ENCODE peak calls at places on chromosome 14, in seven cellular contexts. E, A, J, L, R, Q and D are unnamed samples.
A peak's percentile ranks its signal among the peaks of the same experiment; 100 is the strongest.

GRCh38 chr14:50524071-50524470 is 8.3 kb downstream of the MAP4K5 start:
- DNase-seq in R (no peak), L (no peak), E (no peak), A (no peak), J (no peak), Q (no peak), D (no peak)

GRCh38 chr14:104224516-104225281 is 86.3 kb downstream of the KIF26A start:
- DNase-seq in R (no peak), Q (no peak), L (peak; percentile 42), A (no peak), J (no peak), E (peak; percentile 77), D (peak; percentile 49)

GRCh38 chr14:64807588-64807987 is 72.1 kb downstream of the SPTB start:
- DNase-seq in A (no peak), R (no peak), J (no peak), Q (no peak), E (no peak), L (peak; percentile 44), D (no peak)

GRCh38 chr14:23071975-23072539 is 14.7 kb upstream of the CDH24 start:
- DNase-seq in A (no peak), L (no peak), R (no peak), E (no peak), Q (no peak), J (no peak), D (no peak)

GRCh38 chr14:30445852-30446251 is 113.1 kb upstream of the G2E3 start:
- DNase-seq in R (no peak), A (no peak), L (no peak), Q (no peak), E (no peak), J (no peak), D (no peak)

GRCh38 chr14:102540310-102541028 is 30.9 kb upstream of the ANKRD9 start:
- DNase-seq in R (no peak), Q (no peak), E (no peak), A (no peak), L (peak; percentile 93), J (peak; percentile 4), D (no peak)

GRCh38 chr14:98889107-98889835 is 382.7 kb downstream of the BCL11B start:
- DNase-seq in Q (no peak), A (no peak), R (no peak), J (no peak), L (no peak), E (no peak), D (no peak)

GRCh38 chr14:33851931-33852330 is 98.9 kb downstream of the EGLN3 start:
- DNase-seq in Q (no peak), R (no peak), L (peak; percentile 35), A (no peak), E (no peak), J (no peak), D (no peak)

DNA sequence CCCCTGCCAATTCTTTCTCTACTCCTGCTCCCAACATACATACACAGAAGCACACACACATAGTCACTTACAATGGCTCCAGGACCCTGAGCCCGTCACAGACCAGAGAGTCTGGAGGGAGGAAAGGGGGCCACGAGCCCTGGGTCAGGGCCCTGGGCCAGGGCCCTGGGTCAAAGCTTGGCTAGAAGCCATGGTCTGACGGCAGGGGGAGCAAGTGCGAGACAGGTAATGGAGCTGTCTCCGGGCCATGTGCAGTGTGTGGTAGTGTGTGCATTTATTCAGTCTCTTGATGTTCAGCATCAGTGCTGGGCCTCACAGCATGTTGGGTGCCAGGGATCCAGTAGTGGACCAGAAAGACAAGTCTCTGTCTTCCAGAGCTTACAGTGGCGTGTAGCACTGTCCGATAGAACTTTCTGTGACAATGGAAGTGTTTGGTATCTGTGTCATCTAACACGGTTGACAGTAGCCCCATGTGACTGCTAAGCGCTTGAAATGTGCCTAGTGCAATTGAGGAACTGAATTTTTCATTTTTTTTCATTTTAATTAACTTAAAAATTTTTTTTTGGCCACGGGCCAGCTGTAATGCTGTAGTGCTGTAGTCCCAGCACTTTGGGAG is 4.2 kb upstream of the RABGGTA start:
- DNase-seq in J (no peak), R (no peak), A (no peak), Q (no peak), L (peak; percentile 35), E (peak; percentile 57), D (no peak)
- TF ChIP-seq CTCF in J (no peak), R (no peak), A (no peak), Q (no peak), L (peak; percentile 27), E (no peak), D (no peak)

GRCh38 chr14:68937790-68938514 is 41.1 kb downstream of the ACTN1 start:
- DNase-seq in R (no peak), E (peak; percentile 61), J (no peak), Q (no peak), A (no peak), L (peak; percentile 91), D (no peak)
- TF ChIP-seq CTCF in R (peak; percentile 4), E (peak; percentile 17), J (peak; percentile 8), Q (no peak), A (peak; percentile 25), L (peak; percentile 72), D (no peak)

GRCh38 chr14:59705245-59705644 is 128.6 kb upstream of the CCDC175 start:
- DNase-seq in E (no peak), L (no peak), A (no peak), R (no peak), Q (no peak), J (no peak), D (no peak)

GRCh38 chr14:59704054-59704453 is 127.4 kb upstream of the CCDC175 start:
- DNase-seq in L (no peak), J (no peak), Q (no peak), E (no peak), A (no peak), R (no peak), D (no peak)

GRCh38 chr14:59705866-59706265 is 129.3 kb upstream of the CCDC175 start:
- DNase-seq in Q (no peak), L (no peak), J (no peak), R (no peak), E (no peak), A (no peak), D (no peak)

GRCh38 chr14:59711083-59711482 is 134.5 kb upstream of the CCDC175 start:
- DNase-seq in L (no peak), J (no peak), E (no peak), R (no peak), A (no peak), Q (no peak), D (no peak)

GRCh38 chr14:59707778-59708635 is 131.4 kb upstream of the CCDC175 start:
- DNase-seq in E (no peak), R (no peak), A (no peak), Q (no peak), L (no peak), J (no peak), D (no peak)
- TF ChIP-seq CTCF in E (no peak), R (no peak), A (no peak), Q (no peak), L (no peak), J (no peak), D (no peak)

GRCh38 chr14:21496453-21496852 is 14.7 kb downstream of the METTL3 start:
- DNase-seq in Q (no peak), R (peak; percentile 28), J (peak; percentile 80), E (no peak), L (no peak), A (no peak), D (no peak)

GRCh38 chr14:21494902-21495762 is 16.0 kb downstream of the METTL3 start:
- DNase-seq in J (peak; percentile 80), A (no peak), L (no peak), E (no peak), R (peak; percentile 21), Q (peak; percentile 17), D (no peak)

GRCh38 chr14:21501568-21501967 is 9.6 kb downstream of the METTL3 start:
- DNase-seq in E (no peak), Q (no peak), A (no peak), R (no peak), J (no peak), L (no peak), D (no peak)

GRCh38 chr14:21503376-21503775 is 7.8 kb downstream of the METTL3 start:
- DNase-seq in E (no peak), J (no peak), R (no peak), Q (no peak), L (no peak), A (no peak), D (no peak)

GRCh38 chr14:21498540-21499526 is 12.3 kb downstream of the METTL3 start:
- DNase-seq in L (peak; percentile 26), Q (peak; percentile 39), A (no peak), J (peak; percentile 73), R (peak; percentile 27), E (no peak), D (peak; percentile 36)
- TF ChIP-seq CTCF in L (peak; percentile 65), Q (no peak), A (peak; percentile 24), J (peak; percentile 49), R (peak; percentile 26), E (no peak), D (peak; percentile 73)

DNA sequence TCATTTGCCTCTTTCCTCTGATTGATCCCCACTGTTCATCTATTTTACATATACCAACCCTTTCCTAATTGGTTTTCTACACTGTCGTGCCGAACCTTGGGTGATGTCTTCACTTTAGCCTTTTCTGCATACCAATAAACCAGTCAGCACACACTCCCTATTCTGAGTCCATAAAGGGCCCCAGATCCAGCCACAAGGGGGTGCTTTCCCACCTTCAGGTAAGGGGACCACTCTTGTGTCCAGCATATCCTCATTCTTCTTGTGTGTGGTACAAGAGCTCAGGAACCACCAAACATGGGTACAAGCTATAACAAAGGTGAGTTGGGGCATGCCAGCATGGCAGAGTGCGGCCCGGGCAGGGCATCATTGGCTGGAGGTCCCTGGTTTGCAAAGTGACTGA is 859.8 kb downstream of the FSCB start:
- DNase-seq in J (no peak), L (no peak), Q (peak; percentile 3), A (no peak), E (peak; percentile 54), R (no peak), D (no peak)
- TF ChIP-seq CTCF in J (no peak), L (peak; percentile 8), Q (no peak), A (no peak), E (peak; percentile 38), R (no peak), D (no peak)

DNA sequence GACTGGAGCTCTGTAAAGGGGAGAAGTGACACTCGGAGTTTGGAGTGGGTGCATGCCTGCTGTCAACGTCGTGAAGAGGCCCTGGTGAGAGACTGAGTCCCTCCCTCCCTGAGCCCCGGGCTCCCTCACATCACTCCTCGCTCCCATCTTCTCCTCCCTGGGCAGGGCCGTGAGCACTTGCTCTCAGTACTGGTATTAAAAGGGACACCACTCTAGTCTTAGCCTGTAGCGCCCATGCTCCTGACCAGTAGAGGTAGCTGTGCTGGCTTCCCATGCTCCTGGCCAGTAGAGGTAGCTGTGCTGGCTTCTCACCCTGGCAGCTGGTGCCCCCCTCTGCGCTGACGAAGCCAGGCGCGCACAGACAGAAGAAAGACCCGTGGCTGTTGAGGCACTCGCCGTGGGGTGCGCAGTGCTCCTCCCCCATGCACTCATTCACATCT is 14.7 kb downstream of the ISCA2 start:
- DNase-seq in Q (no peak), J (no peak), E (peak; percentile 76), R (no peak), L (peak; percentile 47), A (no peak), D (no peak)
- TF ChIP-seq CTCF in Q (peak; percentile 4), J (peak; percentile 52), E (no peak), R (peak; percentile 52), L (peak; percentile 67), A (no peak), D (peak; percentile 33)

GRCh38 chr14:39731912-39732311 is 299.7 kb upstream of the FBXO33 start:
- DNase-seq in R (no peak), A (no peak), E (peak; percentile 35), L (peak; percentile 33), Q (peak; percentile 6), J (no peak), D (no peak)
- TF ChIP-seq CTCF in R (no peak), A (no peak), E (peak; percentile 46), L (peak; percentile 53), Q (no peak), J (no peak), D (peak; percentile 30)